ENCODE peak calls at places on chromosomes 13 and 19, in ten cellular contexts. D is cardiac fibroblast, A is NT2/D1, S is GM12865, O is AG09309, P is GM23338, T is heart right ventricle, B is fibroblast of mammary gland, U is upper lobe of right lung, X is IMR-90. V is an unnamed sample.

GRCh38 chr13:24148414-24149305 is 11.9 kb upstream of the SPATA13 start:
- DNase-seq in D (peak), A (peak), S (no peak), O (peak), P (peak), T (no peak), B (peak), U (no peak), X (peak), V (peak)

GRCh38 chr19:51417107-51417806 is at the start of gene SIGLEC10:
- DNase-seq in D (no peak), A (no peak), S (peak), O (no peak), P (peak), T (peak), B (peak), U (peak), X (no peak), V (no peak)

GRCh38 chr19:39679056-39679790 is 23.5 kb downstream of the LGALS16 start:
- DNase-seq in D (no peak), A (no peak), S (peak), O (no peak), P (no peak), T (peak), B (no peak), U (no peak), X (no peak), V (no peak)

GRCh38 chr13:43377955-43378354 is 354.6 kb downstream of the DNAJC15 start:
- DNase-seq in D (peak), A (no peak), S (no peak), O (no peak), P (no peak), T (no peak), B (peak), U (no peak), X (peak), V (peak)

GRCh38 chr19:4264812-4265211 is 14.3 kb upstream of the SHD start:
- DNase-seq in D (no peak), A (no peak), S (no peak), O (no peak), P (no peak), T (no peak), B (no peak), U (no peak), X (no peak), V (no peak)

GRCh38 chr13:49308104-49308875 is 60.6 kb downstream of the CDADC1 start:
- DNase-seq in D (peak), A (no peak), S (no peak), O (no peak), P (no peak), T (peak), B (peak), U (peak), X (peak), V (peak)

GRCh38 chr13:24742294-24742693 is 21.7 kb upstream of the RNF17 start:
- DNase-seq in D (peak), A (no peak), S (no peak), O (no peak), P (peak), T (no peak), B (no peak), U (no peak), X (no peak), V (peak)

GRCh38 chr19:6674868-6675305 is 4.9 kb upstream of the TNFSF14 start:
- DNase-seq in D (peak), A (peak), S (peak), O (no peak), P (peak), T (peak), B (peak), U (peak), X (peak), V (peak)

GRCh38 chr13:49836516-49836915 is 44.0 kb upstream of the KPNA3 start:
- DNase-seq in D (no peak), A (no peak), S (no peak), O (no peak), P (peak), T (no peak), B (no peak), U (no peak), X (no peak), V (peak)

GRCh38 chr19:1945899-1946298 is 4.9 kb downstream of the CSNK1G2 start:
- DNase-seq in D (peak), A (peak), S (no peak), O (no peak), P (peak), T (peak), B (peak), U (peak), X (no peak), V (no peak)

DNA sequence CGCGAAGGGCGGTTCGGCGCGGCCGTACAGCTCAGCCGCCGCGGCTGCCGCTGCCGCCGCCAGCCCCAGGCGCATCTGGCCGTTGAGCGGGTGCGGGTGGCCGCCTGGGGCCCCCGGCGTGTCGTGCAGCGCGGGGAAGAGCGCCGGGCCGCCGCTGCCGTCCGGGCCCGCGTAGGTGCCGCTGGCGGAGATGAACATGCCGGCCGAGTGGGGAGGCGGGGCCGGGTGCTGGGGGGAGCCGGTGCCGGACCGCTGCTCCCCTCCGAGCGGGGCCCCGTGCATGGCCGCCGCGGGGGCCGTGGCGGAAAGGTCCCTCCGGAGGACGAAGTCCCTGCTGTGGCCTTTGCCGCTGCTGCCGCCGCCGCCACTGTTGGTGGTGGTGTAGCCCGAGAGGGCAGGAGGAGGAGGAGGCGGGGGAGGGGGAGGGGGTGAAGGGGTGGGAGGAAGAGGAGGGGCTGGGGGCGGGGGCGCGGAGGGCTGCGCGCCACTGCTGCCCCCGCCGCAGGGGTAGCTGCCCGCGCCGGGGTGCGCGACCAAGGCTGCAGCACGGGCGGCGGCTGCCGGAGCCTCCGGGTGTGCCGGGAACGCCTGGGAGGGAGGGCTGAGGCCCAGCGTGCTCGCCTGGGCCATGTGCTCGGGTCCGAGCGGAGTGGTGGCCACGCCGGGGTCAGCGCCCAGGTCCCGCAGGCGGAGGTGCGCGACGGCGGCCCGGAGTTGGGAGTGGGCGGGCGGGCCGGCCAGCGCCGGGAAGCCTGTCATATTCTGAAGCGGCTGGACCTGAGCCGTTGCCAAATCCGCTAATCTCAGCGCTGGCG is 599 bp downstream of the ZIC5 start:
- DNase-seq in D (no peak), A (no peak), S (no peak), O (no peak), P (peak), T (no peak), B (no peak), U (no peak), X (no peak), V (no peak)
- H3K4me3 ChIP-seq in D (no peak), A (peak), S (no peak), O (peak), P (peak), T (no peak), B (no peak), U (peak), X (no peak), V (no peak)

GRCh38 chr13:99203601-99204579 is 3.2 kb downstream of the UBAC2 start:
- DNase-seq in D (no peak), A (no peak), S (peak), O (no peak), P (no peak), T (no peak), B (no peak), U (no peak), X (no peak), V (no peak)
- H3K4me3 ChIP-seq in D (no peak), A (no peak), S (peak), O (no peak), P (no peak), T (no peak), B (no peak), U (no peak), X (no peak), V (no peak)

GRCh38 chr13:40981361-40981760 is 37.8 kb downstream of the ELF1 start:
- DNase-seq in D (peak), A (no peak), S (no peak), O (no peak), P (no peak), T (no peak), B (peak), U (no peak), X (no peak), V (peak)
- H3K4me3 ChIP-seq in D (peak), A (no peak), S (peak), O (no peak), P (no peak), T (peak), B (no peak), U (peak), X (no peak), V (peak)

DNA sequence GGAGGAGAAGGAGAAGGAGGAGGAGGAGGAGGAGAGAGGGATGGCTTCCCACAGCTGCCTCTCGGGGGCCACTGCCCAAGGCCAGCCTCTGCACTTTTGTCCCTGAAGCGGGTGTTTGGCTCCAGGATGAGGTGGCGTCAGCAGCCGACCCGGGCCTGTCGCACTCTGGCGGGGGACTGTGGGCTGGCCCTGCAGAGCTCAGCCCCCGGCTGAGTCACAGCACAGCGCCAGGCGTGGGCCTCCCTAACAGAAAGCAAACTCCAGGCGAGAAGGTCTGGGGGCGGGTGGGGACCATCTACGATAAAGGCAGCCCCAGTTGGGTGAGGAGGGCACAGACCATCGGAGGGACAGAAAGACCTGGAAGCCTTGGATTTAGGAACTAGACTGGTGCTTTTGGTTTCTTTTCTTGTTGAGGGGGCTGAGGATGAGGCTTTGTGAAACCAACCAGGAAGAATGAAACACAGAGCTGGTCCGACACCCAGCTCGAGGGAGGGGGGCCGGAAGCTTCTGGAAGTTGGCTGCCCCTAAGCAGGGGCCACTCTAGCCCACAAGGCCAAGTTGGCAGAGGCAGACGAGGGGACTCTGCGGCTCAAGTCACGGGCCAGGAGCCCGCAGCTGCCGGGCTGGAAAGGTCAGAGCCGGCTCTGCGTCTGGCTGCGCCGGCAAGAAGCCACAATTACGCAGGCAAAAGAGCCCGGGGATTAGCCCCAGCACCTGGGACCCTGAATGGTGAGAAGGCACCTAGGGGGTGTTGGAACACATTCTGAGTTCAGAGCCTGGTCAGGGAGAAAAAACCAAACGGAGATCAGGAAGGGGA is 18.2 kb downstream of the LSM4 start:
- DNase-seq in D (peak), A (no peak), S (peak), O (no peak), P (peak), T (peak), B (peak), U (peak), X (peak), V (peak)
- H3K4me3 ChIP-seq in D (peak), A (peak), S (peak), O (peak), P (peak), T (peak), B (peak), U (peak), X (peak), V (peak)

DNA sequence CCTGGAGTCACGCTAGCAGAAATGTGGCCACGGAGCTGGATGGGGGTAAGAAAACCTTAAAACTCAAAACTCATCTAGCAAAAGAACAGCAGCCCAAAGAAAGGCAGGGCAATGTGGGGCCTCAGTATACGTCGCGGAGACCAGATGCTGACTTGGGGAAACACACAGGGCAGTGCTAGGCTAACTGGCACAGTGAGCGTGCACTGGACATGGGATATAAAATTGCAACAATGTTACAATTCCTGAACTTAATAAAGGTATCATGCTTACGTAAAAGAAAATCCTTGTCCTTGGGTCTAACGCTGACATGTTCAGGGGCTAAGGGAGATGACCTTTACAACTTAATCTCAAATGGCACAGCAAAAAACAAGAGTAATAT is 40.5 kb downstream of the COL4A1 start:
- DNase-seq in D (no peak), A (no peak), S (no peak), O (no peak), P (no peak), T (no peak), B (no peak), U (no peak), X (no peak), V (no peak)
- H3K4me3 ChIP-seq in D (no peak), A (no peak), S (no peak), O (no peak), P (no peak), T (no peak), B (no peak), U (no peak), X (no peak), V (no peak)

DNA sequence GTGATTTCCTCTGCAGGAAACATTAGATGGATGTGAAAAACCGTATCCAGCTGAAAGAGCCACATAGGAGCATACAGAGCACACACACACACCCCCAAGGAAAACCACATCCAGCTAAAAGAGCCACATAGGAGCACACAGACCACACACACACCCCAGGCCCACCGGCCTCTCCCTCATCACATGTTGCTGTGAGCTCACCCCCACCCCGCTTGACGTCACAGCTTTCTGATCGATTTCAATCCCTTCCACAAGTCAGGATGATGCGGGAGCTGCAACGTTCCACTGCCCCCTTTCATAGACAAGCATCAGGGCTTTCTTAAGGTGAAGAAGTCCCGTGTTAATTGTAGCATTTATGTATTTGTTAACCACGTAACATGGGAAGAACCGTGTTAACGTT is 72.4 kb upstream of the SOX1 start:
- DNase-seq in D (no peak), A (no peak), S (no peak), O (no peak), P (no peak), T (no peak), B (no peak), U (no peak), X (no peak), V (no peak)
- H3K4me3 ChIP-seq in D (no peak), A (no peak), S (no peak), O (no peak), P (no peak), T (no peak), B (no peak), U (no peak), X (no peak), V (no peak)

GRCh38 chr13:41971848-41972247 is 10.9 kb upstream of the VWA8 start:
- DNase-seq in D (no peak), A (no peak), S (no peak), O (no peak), P (no peak), T (no peak), B (no peak), U (no peak), X (no peak), V (no peak)
- H3K4me3 ChIP-seq in D (no peak), A (no peak), S (no peak), O (no peak), P (no peak), T (no peak), B (no peak), U (no peak), X (no peak), V (no peak)

GRCh38 chr19:12939908-12940533 is 1.6 kb downstream of the CALR start:
- DNase-seq in D (no peak), A (no peak), S (no peak), O (no peak), P (no peak), T (no peak), B (no peak), U (no peak), X (no peak), V (no peak)

GRCh38 chr19:12938536-12939291 is at the start of gene CALR:
- DNase-seq in D (peak), A (no peak), S (peak), O (no peak), P (no peak), T (no peak), B (peak), U (no peak), X (no peak), V (no peak)

GRCh38 chr19:12939292-12939606 is 840 bp downstream of the CALR start:
- DNase-seq in D (peak), A (no peak), S (peak), O (no peak), P (no peak), T (no peak), B (peak), U (no peak), X (peak), V (no peak)

GRCh38 chr19:12943437-12944044 is 2.1 kb upstream of the RAD23A start:
- DNase-seq in D (no peak), A (no peak), S (no peak), O (no peak), P (no peak), T (no peak), B (no peak), U (no peak), X (no peak), V (no peak)

DNA sequence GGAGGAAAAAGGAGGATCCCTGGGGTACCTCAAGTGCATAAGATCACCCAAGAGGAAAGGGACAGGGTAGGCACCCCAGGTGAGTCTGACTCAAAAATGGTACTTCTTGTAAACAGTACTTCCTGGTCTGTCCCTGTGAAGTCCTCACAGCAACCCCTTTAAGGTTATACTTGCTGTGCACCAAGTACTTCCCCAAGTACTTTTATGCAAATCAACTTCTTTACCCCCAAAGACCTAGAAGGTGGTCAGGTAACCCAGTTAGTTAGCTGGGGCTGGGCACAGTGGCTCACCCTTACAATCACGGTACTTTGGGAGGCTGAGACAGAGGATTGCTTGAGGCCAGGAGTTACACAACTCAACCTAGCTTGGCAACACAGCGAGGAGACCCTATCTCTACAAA is 2.5 kb downstream of the CALR start:
- DNase-seq in D (no peak), A (no peak), S (no peak), O (no peak), P (no peak), T (no peak), B (no peak), U (no peak), X (no peak), V (no peak)
- H3K4me3 ChIP-seq in D (peak), A (no peak), S (peak), O (no peak), P (peak), T (peak), B (peak), U (peak), X (no peak), V (no peak)

DNA sequence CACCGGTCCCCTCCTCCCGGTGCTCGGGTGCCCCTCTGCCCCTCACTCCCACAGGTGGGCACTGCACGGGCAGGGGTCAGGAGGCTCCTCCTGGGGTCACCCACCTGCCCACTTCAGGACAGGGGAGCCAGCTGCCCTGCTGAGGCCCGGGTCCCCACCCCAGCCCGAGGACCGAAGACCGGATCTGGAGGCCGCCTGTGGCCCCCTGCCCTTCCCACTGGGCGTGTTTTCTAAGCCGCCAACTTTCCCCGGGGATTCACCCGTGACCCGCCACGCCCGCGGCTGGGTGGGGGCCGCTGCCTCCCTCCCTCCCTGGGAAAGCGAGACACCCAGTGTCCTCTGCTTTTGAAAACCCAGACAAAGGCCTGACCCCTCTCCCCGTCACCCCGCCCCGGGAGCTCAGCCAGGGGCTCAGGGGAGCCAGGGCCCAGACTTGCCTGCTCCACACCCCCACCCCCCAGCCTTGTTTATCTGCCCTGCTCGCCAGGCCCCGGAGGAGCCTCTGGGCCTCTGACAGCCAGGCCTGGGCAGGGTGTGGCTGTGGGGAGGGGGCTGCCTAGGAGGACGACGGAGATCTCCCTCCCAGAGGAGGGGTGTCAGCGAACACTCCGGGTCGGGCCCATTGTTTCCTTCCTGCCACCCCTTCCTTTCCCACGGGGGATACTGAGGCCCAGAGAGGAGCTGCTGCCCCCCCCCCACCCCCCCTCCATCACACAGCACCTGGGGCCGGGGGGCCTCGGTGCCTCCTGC is 1.4 kb downstream of the PALM start:
- DNase-seq in D (peak), A (no peak), S (no peak), O (no peak), P (no peak), T (peak), B (no peak), U (no peak), X (no peak), V (no peak)
- H3K4me3 ChIP-seq in D (peak), A (peak), S (no peak), O (no peak), P (peak), T (peak), B (no peak), U (peak), X (peak), V (no peak)